ENCODE peak calls at places on chromosomes 11 and 22, in seven cellular contexts. E is body of pancreas; W is CD4-positive, alpha-beta memory T cell; V is HepG2; D is iPS DF 6.9; C is SK-N-MC; G is cardiac muscle cell. Y is an unnamed sample.

GRCh38 chr11:46066335-46066734 is 54.9 kb downstream of the PHF21A start:
- DNase-seq in E (no peak), W (no peak), V (no peak), D (no peak), C (no peak), G (no peak), Y (no peak)

GRCh38 chr11:11581493-11581880 is 40.3 kb downstream of the GALNT18 start:
- DNase-seq in E (no peak), W (no peak), V (no peak), D (no peak), C (no peak), G (no peak), Y (no peak)

GRCh38 chr22:27270818-27271510 is 530.6 kb downstream of the MN1 start:
- DNase-seq in E (no peak), W (no peak), V (no peak), D (no peak), C (no peak), G (peak; percentile 47), Y (no peak)

GRCh38 chr11:64041846-64042245 is 6.1 kb downstream of the FLRT1 start:
- DNase-seq in E (no peak), W (no peak), V (no peak), D (no peak), C (no peak), G (no peak), Y (no peak)

GRCh38 chr22:47757741-47758140 is 995.3 kb downstream of the TBC1D22A start:
- DNase-seq in E (no peak), W (no peak), V (no peak), D (no peak), C (no peak), G (no peak), Y (no peak)

GRCh38 chr11:134558258-134558835 is 146.3 kb upstream of the B3GAT1 start:
- DNase-seq in E (no peak), W (no peak), V (no peak), D (no peak), C (no peak), G (no peak), Y (no peak)

GRCh38 chr11:95829580-95830259 is 39.4 kb downstream of the CEP57 start:
- DNase-seq in E (no peak), W (no peak), V (no peak), D (no peak), C (no peak), G (no peak), Y (no peak)

GRCh38 chr11:58675344-58676155 is 53.1 kb downstream of the CNTF start:
- DNase-seq in E (peak; percentile 87), W (peak; percentile 58), V (peak; percentile 32), D (no peak), C (peak; percentile 22), G (peak; percentile 71), Y (peak; percentile 72)

GRCh38 chr11:43983221-43983795 is 40.9 kb downstream of the C11orf96 start:
- DNase-seq in E (no peak), W (no peak), V (no peak), D (no peak), C (no peak), G (no peak), Y (no peak)

GRCh38 chr11:21866781-21867180 is 326.1 kb upstream of the ANO5 start:
- DNase-seq in E (no peak), W (no peak), V (no peak), D (no peak), C (no peak), G (no peak), Y (peak; percentile 60)

GRCh38 chr22:25853902-25854301 is 111.9 kb downstream of the MYO18B start:
- DNase-seq in E (no peak), W (no peak), V (peak; percentile 18), D (no peak), C (no peak), G (no peak), Y (no peak)
- H3K36me3 ChIP-seq in E (no peaks in the 10 kb centered on the region), W (no peaks in the 10 kb centered on the region), V (no peaks in the 10 kb centered on the region), D (no peaks in the 10 kb centered on the region), C (no peaks in the 10 kb centered on the region), G (peaks cover 67% of the 10 kb centered on the region), Y (peaks cover 91% of the 10 kb centered on the region)

DNA sequence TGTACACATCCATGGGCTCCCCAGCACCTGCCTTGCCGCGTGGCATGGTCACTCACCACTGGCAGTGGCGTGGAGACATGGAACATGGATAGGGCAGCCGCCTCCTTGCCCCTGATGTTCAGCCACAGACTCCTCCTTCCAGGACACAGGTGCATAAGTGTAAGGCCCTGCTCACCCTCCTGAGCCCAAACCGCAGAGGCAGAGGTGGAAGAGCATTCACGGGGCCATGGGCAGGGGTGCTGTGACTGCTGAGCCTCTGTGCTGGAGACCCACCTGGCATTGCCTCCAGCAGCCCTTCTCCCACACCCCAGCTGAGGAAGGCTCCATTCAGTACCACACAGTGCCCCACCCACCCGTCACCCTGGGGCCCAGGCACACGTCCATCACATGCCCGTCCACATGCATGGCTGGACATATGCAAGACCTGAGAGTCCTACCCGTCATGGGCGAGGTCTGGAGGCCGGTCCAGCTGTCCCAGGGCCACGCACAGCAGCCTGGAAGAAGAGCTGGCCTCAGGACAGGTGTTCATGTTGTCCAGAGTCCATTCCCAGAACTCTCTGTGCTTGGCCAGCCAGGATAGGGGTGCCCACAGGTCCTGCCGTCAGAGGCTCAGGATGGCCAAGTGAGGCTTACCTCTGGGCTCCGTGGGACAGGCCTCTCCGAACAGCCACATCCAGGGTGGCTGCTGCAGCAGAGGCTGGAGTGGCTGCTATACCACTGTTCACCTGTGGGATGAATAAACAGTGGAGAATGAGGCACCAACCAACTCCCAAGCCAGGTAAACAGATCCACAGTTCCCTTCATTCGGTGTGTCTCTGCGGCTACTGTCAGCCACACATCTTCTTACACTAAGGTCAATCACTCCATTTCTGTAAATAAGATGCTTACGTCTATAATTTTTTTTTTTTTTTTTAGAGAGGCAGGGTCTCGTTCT is 1.7 kb upstream of the TUBGCP6 start:
- DNase-seq in E (no peak), W (no peak), V (peak; percentile 39), D (no peak), C (no peak), G (no peak), Y (no peak)
- H3K4me3 ChIP-seq in E (no peak overlapping the region), W (no peak overlapping the region), V (peak overlapping the region; percentile 98), D (no peak overlapping the region), C (no peak overlapping the region), G (no peak overlapping the region), Y (no peak overlapping the region)

GRCh38 chr11:3684129-3684685 is 13.0 kb upstream of the CHRNA10 start:
- DNase-seq in E (no peak), W (no peak), V (no peak), D (no peak), C (no peak), G (no peak), Y (no peak)
- H3K36me3 ChIP-seq in E (peaks cover 40% of the 10 kb centered on the region), W (peaks cover 66% of the 10 kb centered on the region), V (peaks cover 81% of the 10 kb centered on the region), D (peaks cover 23% of the 10 kb centered on the region), C (peaks cover 91% of the 10 kb centered on the region), G (peaks cover 58% of the 10 kb centered on the region), Y (peaks cover 96% of the 10 kb centered on the region)

GRCh38 chr11:62555464-62556092 is 9.0 kb upstream of the AHNAK start:
- DNase-seq in E (no peak), W (peak; percentile 92), V (no peak), D (no peak), C (no peak), G (no peak), Y (peak; percentile 48)
- H3K4me3 ChIP-seq in E (no peak overlapping the region), W (peak overlapping the region; percentile 75), V (no peak overlapping the region), D (no peak overlapping the region), C (peak overlapping the region; percentile 20), G (no peak overlapping the region), Y (no peak overlapping the region)

GRCh38 chr11:114121744-114122504 is 62.4 kb downstream of the ZBTB16 start:
- DNase-seq in E (no peak), W (no peak), V (no peak), D (no peak), C (no peak), G (no peak), Y (no peak)
- H3K36me3 ChIP-seq in E (no peaks in the 10 kb centered on the region), W (no peaks in the 10 kb centered on the region), V (no peaks in the 10 kb centered on the region), D (no peaks in the 10 kb centered on the region), C (no peaks in the 10 kb centered on the region), G (no peaks in the 10 kb centered on the region), Y (no peaks in the 10 kb centered on the region)

GRCh38 chr22:41951898-41952474 is at the start of gene SMIM45:
- DNase-seq in E (no peak), W (no peak), V (no peak), D (no peak), C (no peak), G (peak; percentile 24), Y (no peak)
- H3K4me3 ChIP-seq in E (no peak within 1 kb of the TSS), W (no peak within 1 kb of the TSS), V (no peak within 1 kb of the TSS), D (no peak within 1 kb of the TSS), C (no peak within 1 kb of the TSS), G (no peak within 1 kb of the TSS), Y (no peak within 1 kb of the TSS)

GRCh38 chr11:65129649-65130441 is 4.5 kb downstream of the SYVN1 start:
- DNase-seq in E (no peak), W (no peak), V (no peak), D (no peak), C (no peak), G (no peak), Y (no peak)
- H3K36me3 ChIP-seq in E (peaks cover 57% of the 10 kb centered on the region), W (peaks cover 77% of the 10 kb centered on the region), V (peaks cover 72% of the 10 kb centered on the region), D (peaks cover 47% of the 10 kb centered on the region), C (peaks cover 37% of the 10 kb centered on the region), G (peaks cover 43% of the 10 kb centered on the region), Y (peaks cover 33% of the 10 kb centered on the region)

GRCh38 chr11:2864890-2865289 is 20.7 kb downstream of the CDKN1C start:
- DNase-seq in E (no peak), W (no peak), V (no peak), D (no peak), C (no peak), G (no peak), Y (no peak)
- H3K4me3 ChIP-seq in E (no peak overlapping the region), W (no peak overlapping the region), V (no peak overlapping the region), D (no peak overlapping the region), C (no peak overlapping the region), G (no peak overlapping the region), Y (no peak overlapping the region)

DNA sequence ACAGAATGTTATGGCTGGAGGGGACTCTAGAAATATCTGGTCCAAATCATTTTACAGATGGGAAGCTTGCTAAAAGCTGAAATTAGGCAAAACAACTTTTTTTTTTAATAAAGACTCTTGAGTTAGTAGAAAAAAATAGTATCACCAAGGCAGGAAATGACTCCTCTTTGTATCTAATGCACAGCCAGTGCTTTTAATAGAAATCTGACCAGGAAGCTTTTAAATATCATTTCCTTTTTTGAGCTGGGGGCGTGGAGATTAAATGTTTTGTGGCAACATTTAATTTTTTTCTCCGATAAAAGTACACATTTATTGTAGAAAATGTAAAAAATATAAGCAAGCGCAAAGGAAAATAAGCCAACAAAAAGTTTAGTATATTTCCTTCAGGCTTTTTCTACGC is 22.5 kb downstream of the TRAF6 start:
- DNase-seq in E (no peak), W (no peak), V (no peak), D (no peak), C (peak; percentile 30), G (no peak), Y (no peak)
- H3K36me3 ChIP-seq in E (peaks cover 32% of the 10 kb centered on the region), W (peaks cover 22% of the 10 kb centered on the region), V (peaks cover 48% of the 10 kb centered on the region), D (peaks cover 11% of the 10 kb centered on the region), C (peaks cover 52% of the 10 kb centered on the region), G (peaks cover 31% of the 10 kb centered on the region), Y (peaks cover 41% of the 10 kb centered on the region)

GRCh38 chr22:39077513-39077840 is 402 bp downstream of the APOBEC3G start:
- DNase-seq in E (no peak), W (no peak), V (no peak), D (no peak), C (no peak), G (peak; percentile 9), Y (no peak)
- H3K4me3 ChIP-seq in E (no peak overlapping the region), W (peak overlapping the region; percentile 86), V (peak overlapping the region; percentile 71), D (no peak overlapping the region), C (peak overlapping the region; percentile 44), G (peak overlapping the region; percentile 9), Y (no peak overlapping the region)

Y was measured in SJCRH30.